ENCODE peak calls at places on chromosome 20, in nine cellular contexts. D is NCI-H524 treated with DMSO at 0.1 percent for 48 hours, W is GM12878, S is EH, I is Karpas-422, R is cardiac fibroblast, G is fibroblast of lung, Z is T-helper 9 cell, H is H9. M is an unnamed sample.

GRCh38 chr20:3679749-3680700 is 1.8 kb downstream of the ADAM33 start:
- DNase-seq in R (peak), D (no peak), I (no peak), Z (no peak), S (peak), H (no peak), W (no peak), G (peak), M (no peak)

GRCh38 chr20:6698056-6698455 is 69.4 kb upstream of the BMP2 start:
- DNase-seq in Z (no peak), I (no peak), S (no peak), W (no peak), D (no peak), H (peak), G (no peak), R (no peak), M (no peak)

GRCh38 chr20:58518387-58518786 is 3.2 kb upstream of the APCDD1L start:
- DNase-seq in R (no peak), I (no peak), G (no peak), S (no peak), H (peak), W (no peak), Z (no peak), D (no peak), M (no peak)

GRCh38 chr20:59001449-59002171 is 5.4 kb downstream of the CTSZ start:
- DNase-seq in H (no peak), D (no peak), I (no peak), G (no peak), Z (no peak), R (no peak), W (no peak), S (no peak), M (no peak)

GRCh38 chr20:50724851-50725721 is 6.3 kb upstream of the PARD6B start:
- DNase-seq in I (no peak), W (no peak), G (peak), D (peak), R (peak), H (peak), Z (no peak), S (peak), M (no peak)

GRCh38 chr20:40743172-40743775 is 54.2 kb upstream of the MAFB start:
- DNase-seq in W (no peak), S (no peak), I (no peak), R (no peak), D (no peak), G (no peak), H (no peak), Z (no peak), M (no peak)

GRCh38 chr20:35088231-35088794 is 4.3 kb downstream of the TRPC4AP start:
- DNase-seq in D (no peak), G (no peak), W (no peak), H (no peak), R (peak), Z (no peak), S (no peak), I (no peak), M (no peak)

GRCh38 chr20:32249030-32249738 is 28.3 kb upstream of the KIF3B start:
- DNase-seq in W (no peak), D (no peak), S (no peak), Z (no peak), R (no peak), H (no peak), G (no peak), I (no peak), M (no peak)

GRCh38 chr20:308427-309038 is 11.2 kb downstream of the ZCCHC3 start:
- DNase-seq in I (no peak), D (no peak), Z (no peak), W (no peak), R (no peak), S (no peak), H (no peak), G (no peak), M (no peak)

GRCh38 chr20:44424039-44424495 is 51.6 kb upstream of the TTPAL start:
- DNase-seq in I (no peak), Z (no peak), W (no peak), S (no peak), G (no peak), D (no peak), R (no peak), H (no peak), M (no peak)

GRCh38 chr20:44832724-44833123 is 22.4 kb upstream of the RIMS4 start:
- DNase-seq in H (peak), W (no peak), G (no peak), D (no peak), R (peak), I (peak), S (peak), Z (no peak), M (no peak)

GRCh38 chr20:60199866-60200265 is 241.6 kb downstream of the CDH26 start:
- DNase-seq in H (no peak), I (no peak), R (no peak), S (no peak), D (no peak), G (no peak), W (no peak), Z (no peak), M (no peak)

GRCh38 chr20:49591217-49591865 is 23.4 kb upstream of the PTGIS start:
- DNase-seq in H (no peak), D (no peak), W (no peak), Z (no peak), G (no peak), R (peak), I (no peak), S (peak), M (no peak)

GRCh38 chr20:6768228-6769185 is 1.0 kb downstream of the BMP2 start:
- DNase-seq in R (peak), G (peak), Z (no peak), I (no peak), H (peak), S (peak), D (no peak), W (no peak), M (peak)

GRCh38 chr20:37542281-37542680 is 14.6 kb upstream of the BLCAP start:
- DNase-seq in S (peak), D (no peak), W (no peak), Z (no peak), I (no peak), H (no peak), R (no peak), G (no peak), M (no peak)

M was measured in GM06990.